ENCODE peak calls at places on chromosomes 16 and 17, in ten cellular contexts. J is HuH-7.5; U is Calu3; F is activated CD8-positive, alpha-beta memory T cell treated with anti-CD3 and anti-CD28 coated beads for 1 hour; H is EH; W is activated T-cell treated with anti-CD3 and anti-CD28 coated beads for 24 hours; T is cardiac muscle cell; A is stimulated activated CD4-positive, alpha-beta T cell treated with anti-CD3 and anti-CD28 coated beads, Interleukin-15, amount 100 ng/mL, for 24 hours; B is MM.1S; G is AML-193. M is an unnamed sample.

GRCh38 chr17:2070241-2071023 is 15.5 kb downstream of the HIC1 start:
- DNase-seq in J (no peak), U (no peak), F (no peak), H (no peak), W (peak; percentile 65), T (no peak), A (peak; percentile 85), B (no peak), G (no peak), M (no peak)

GRCh38 chr16:24890746-24891145 is 45.0 kb downstream of the SLC5A11 start:
- DNase-seq in J (no peak), U (no peak), F (no peak), H (no peak), W (no peak), T (no peak), A (no peak), B (no peak), G (no peak), M (no peak)

GRCh38 chr16:69123894-69124293 is 8.5 kb downstream of the CHTF8 start:
- DNase-seq in J (no peak), U (peak; percentile 70), F (peak; percentile 49), H (peak; percentile 78), W (peak; percentile 56), T (peak; percentile 72), A (peak; percentile 73), B (peak; percentile 72), G (peak; percentile 61), M (peak; percentile 83)

GRCh38 chr16:10362077-10362863 is 23.6 kb upstream of the ATF7IP2 start:
- DNase-seq in J (peak; percentile 38), U (no peak), F (no peak), H (no peak), W (no peak), T (no peak), A (peak; percentile 20), B (no peak), G (peak; percentile 7), M (no peak)

GRCh38 chr17:17295141-17295540 is 8.0 kb upstream of the NT5M start:
- DNase-seq in J (no peak), U (no peak), F (no peak), H (no peak), W (no peak), T (no peak), A (no peak), B (peak; percentile 90), G (no peak), M (no peak)

GRCh38 chr17:77377836-77378235 is 237.1 kb downstream of the SEC14L1 start:
- DNase-seq in J (no peak), U (no peak), F (no peak), H (no peak), W (no peak), T (no peak), A (no peak), B (no peak), G (no peak), M (no peak)

GRCh38 chr16:735982-736453 is 4.8 kb downstream of the CIAO3 start:
- DNase-seq in J (no peak), U (no peak), F (no peak), H (no peak), W (peak; percentile 46), T (no peak), A (peak; percentile 79), B (peak; percentile 88), G (no peak), M (no peak)

GRCh38 chr17:76207670-76208069 is 32.6 kb downstream of the RNF157 start:
- DNase-seq in J (no peak), U (no peak), F (no peak), H (no peak), W (no peak), T (peak; percentile 13), A (no peak), B (no peak), G (no peak), M (no peak)

GRCh38 chr17:68972119-68972704 is 17.0 kb upstream of the ABCA8 start:
- DNase-seq in J (peak; percentile 12), U (peak; percentile 5), F (no peak), H (peak; percentile 18), W (no peak), T (peak; percentile 50), A (no peak), B (peak; percentile 30), G (peak; percentile 29), M (peak; percentile 41)

GRCh38 chr17:28950017-28950751 is 1.1 kb downstream of the PHF12 start:
- DNase-seq in J (no peak), U (peak; percentile 46), F (peak; percentile 28), H (peak; percentile 67), W (peak; percentile 48), T (peak; percentile 70), A (peak; percentile 69), B (peak; percentile 31), G (peak; percentile 21), M (peak; percentile 33)

GRCh38 chr17:71438631-71439146 is 682.1 kb upstream of the SOX9 start:
- DNase-seq in J (no peak), U (peak; percentile 45), F (no peak), H (peak; percentile 98), W (no peak), T (peak; percentile 10), A (no peak), B (no peak), G (no peak), M (peak; percentile 41)

GRCh38 chr17:36736201-36737156 is 135.1 kb downstream of the MRM1 start:
- DNase-seq in J (no peak), U (no peak), F (no peak), H (no peak), W (no peak), T (no peak), A (no peak), B (no peak), G (no peak), M (no peak)

GRCh38 chr17:46053911-46054534 is 55.0 kb downstream of the STH start:
- DNase-seq in J (no peak), U (no peak), F (no peak), H (peak; percentile 79), W (no peak), T (no peak), A (no peak), B (no peak), G (no peak), M (no peak)

GRCh38 chr16:1991135-1991551 is 1.4 kb downstream of the SYNGR3 start:
- DNase-seq in J (no peak), U (no peak), F (no peak), H (no peak), W (no peak), T (no peak), A (peak; percentile 61), B (no peak), G (no peak), M (no peak)

GRCh38 chr17:78745407-78746088 is 36.5 kb downstream of the CYTH1 start:
- DNase-seq in J (no peak), U (peak; percentile 38), F (no peak), H (peak; percentile 53), W (no peak), T (peak; percentile 53), A (peak; percentile 67), B (peak; percentile 61), G (peak; percentile 76), M (peak; percentile 57)

GRCh38 chr16:66588981-66589713 is 9.9 kb downstream of the CMTM2 start:
- DNase-seq in J (no peak), U (peak; percentile 54), F (peak; percentile 43), H (peak; percentile 37), W (peak; percentile 33), T (no peak), A (peak; percentile 69), B (peak; percentile 55), G (peak; percentile 82), M (peak; percentile 78)

GRCh38 chr17:37361543-37361942 is 14.2 kb upstream of the C17orf78 start:
- DNase-seq in J (no peak), U (no peak), F (no peak), H (no peak), W (no peak), T (no peak), A (no peak), B (no peak), G (no peak), M (peak; percentile 63)

GRCh38 chr16:89453662-89454321 is 36.6 kb downstream of the ANKRD11 start:
- DNase-seq in J (no peak), U (no peak), F (no peak), H (peak; percentile 49), W (no peak), T (no peak), A (no peak), B (no peak), G (no peak), M (peak; percentile 28)

GRCh38 chr17:49992933-49993422 is 2.0 kb downstream of the DLX3 start:
- DNase-seq in J (no peak), U (no peak), F (no peak), H (no peak), W (no peak), T (no peak), A (no peak), B (no peak), G (no peak), M (no peak)

GRCh38 chr16:53848277-53848942 is 144.5 kb downstream of the FTO start:
- DNase-seq in J (no peak), U (no peak), F (no peak), H (no peak), W (no peak), T (no peak), A (no peak), B (no peak), G (no peak), M (no peak)

GRCh38 chr17:79981090-79981489 is 54.6 kb downstream of the TBC1D16 start:
- DNase-seq in J (no peak), U (no peak), F (no peak), H (no peak), W (no peak), T (no peak), A (no peak), B (no peak), G (no peak), M (no peak)

GRCh38 chr17:74296548-74296936 is 22.5 kb downstream of the DNAI2 start:
- DNase-seq in J (peak; percentile 35), U (peak; percentile 51), F (no peak), H (peak; percentile 2), W (no peak), T (peak; percentile 86), A (peak; percentile 51), B (peak; percentile 26), G (peak; percentile 47), M (peak; percentile 58)

GRCh38 chr16:11283820-11284248 is 2.7 kb upstream of the PRM1 start:
- DNase-seq in J (no peak), U (no peak), F (no peak), H (peak; percentile 40), W (no peak), T (peak; percentile 28), A (no peak), B (no peak), G (peak; percentile 15), M (no peak)

GRCh38 chr17:16534236-16534635 is 34.8 kb downstream of the ZNF287 start:
- DNase-seq in J (no peak), U (no peak), F (no peak), H (peak; percentile 31), W (no peak), T (no peak), A (no peak), B (no peak), G (no peak), M (no peak)

GRCh38 chr17:29241015-29241963 is 5.4 kb upstream of the CRYBA1 start:
- DNase-seq in J (peak; percentile 39), U (peak; percentile 60), F (no peak), H (peak; percentile 99), W (no peak), T (no peak), A (peak; percentile 31), B (no peak), G (peak; percentile 93), M (peak; percentile 31)

GRCh38 chr17:67879662-67880061 is 54.4 kb downstream of the BPTF start:
- DNase-seq in J (no peak), U (no peak), F (no peak), H (peak; percentile 6), W (no peak), T (no peak), A (no peak), B (no peak), G (no peak), M (no peak)

GRCh38 chr16:72044825-72045359 is 9.4 kb upstream of the HP start:
- DNase-seq in J (no peak), U (no peak), F (no peak), H (no peak), W (no peak), T (no peak), A (no peak), B (no peak), G (no peak), M (no peak)

GRCh38 chr17:4163951-4164350 is 21.0 kb downstream of the CYB5D2 start:
- DNase-seq in J (no peak), U (no peak), F (no peak), H (no peak), W (no peak), T (no peak), A (no peak), B (no peak), G (no peak), M (no peak)